ENCODE peak calls at places on chromosomes 1 and 21, in ten cellular contexts. One of them, this sample, is unnamed.

GRCh38 chr1:150484861-150485260 is 2.4 kb upstream of the TARS2 start:
- DNase-seq in WTC11: no peak
- DNase-seq in T-helper 22 cell: no peak
- DNase-seq in NCI-H2029: no peak
- DNase-seq in fibroblast of gingiva: no peak
- DNase-seq in heart left ventricle: no peak
- DNase-seq in RPMI8226: no peak
- DNase-seq in NCI-H748 treated with DMSO at 0.1 percent for 48 hours: no peak
- DNase-seq in PC-9: peak; percentile 22
- DNase-seq in GOT3: no peak
- DNase-seq in this sample: peak; percentile 29

GRCh38 chr1:94819945-94820746 is at the start of gene SLC44A3:
- DNase-seq in WTC11: peak; percentile 69
- DNase-seq in T-helper 22 cell: no peak
- DNase-seq in NCI-H2029: peak; percentile 24
- DNase-seq in fibroblast of gingiva: peak; percentile 25
- DNase-seq in heart left ventricle: peak; percentile 57
- DNase-seq in RPMI8226: no peak
- DNase-seq in NCI-H748 treated with DMSO at 0.1 percent for 48 hours: no peak
- DNase-seq in PC-9: peak; percentile 64
- DNase-seq in GOT3: no peak
- DNase-seq in this sample: no peak

GRCh38 chr1:234608026-234608719 is 1.8 kb downstream of the IRF2BP2 start:
- DNase-seq in WTC11: peak; percentile 56
- DNase-seq in T-helper 22 cell: peak; percentile 86
- DNase-seq in NCI-H2029: peak; percentile 76
- DNase-seq in fibroblast of gingiva: peak; percentile 86
- DNase-seq in heart left ventricle: peak; percentile 87
- DNase-seq in RPMI8226: peak; percentile 95
- DNase-seq in NCI-H748 treated with DMSO at 0.1 percent for 48 hours: peak; percentile 67
- DNase-seq in PC-9: peak; percentile 79
- DNase-seq in GOT3: peak; percentile 68
- DNase-seq in this sample: peak; percentile 78

GRCh38 chr1:216851073-216851472 is 127.8 kb upstream of the ESRRG start:
- DNase-seq in WTC11: no peak
- DNase-seq in T-helper 22 cell: no peak
- DNase-seq in NCI-H2029: no peak
- DNase-seq in fibroblast of gingiva: no peak
- DNase-seq in heart left ventricle: no peak
- DNase-seq in RPMI8226: no peak
- DNase-seq in NCI-H748 treated with DMSO at 0.1 percent for 48 hours: no peak
- DNase-seq in PC-9: no peak
- DNase-seq in GOT3: no peak
- DNase-seq in this sample: no peak

GRCh38 chr1:192795913-192796312 is 12.9 kb upstream of the RGS2 start:
- DNase-seq in WTC11: no peak
- DNase-seq in T-helper 22 cell: no peak
- DNase-seq in NCI-H2029: no peak
- DNase-seq in fibroblast of gingiva: no peak
- DNase-seq in heart left ventricle: no peak
- DNase-seq in RPMI8226: no peak
- DNase-seq in NCI-H748 treated with DMSO at 0.1 percent for 48 hours: no peak
- DNase-seq in PC-9: no peak
- DNase-seq in GOT3: no peak
- DNase-seq in this sample: no peak

GRCh38 chr1:13749543-13750307 is 49.7 kb downstream of the PRDM2 start:
- DNase-seq in WTC11: peak; percentile 61
- DNase-seq in T-helper 22 cell: no peak
- DNase-seq in NCI-H2029: no peak
- DNase-seq in fibroblast of gingiva: peak; percentile 48
- DNase-seq in heart left ventricle: peak; percentile 65
- DNase-seq in RPMI8226: peak; percentile 64
- DNase-seq in NCI-H748 treated with DMSO at 0.1 percent for 48 hours: no peak
- DNase-seq in PC-9: no peak
- DNase-seq in GOT3: peak; percentile 63
- DNase-seq in this sample: peak; percentile 57

GRCh38 chr1:238677567-238677966 is 708.8 kb upstream of the CHRM3 start:
- DNase-seq in WTC11: no peak
- DNase-seq in T-helper 22 cell: no peak
- DNase-seq in NCI-H2029: no peak
- DNase-seq in fibroblast of gingiva: no peak
- DNase-seq in heart left ventricle: no peak
- DNase-seq in RPMI8226: no peak
- DNase-seq in NCI-H748 treated with DMSO at 0.1 percent for 48 hours: no peak
- DNase-seq in PC-9: no peak
- DNase-seq in GOT3: no peak
- DNase-seq in this sample: no peak

GRCh38 chr1:40256401-40257084 is 1.5 kb upstream of the ZMPSTE24 start:
- DNase-seq in WTC11: no peak
- DNase-seq in T-helper 22 cell: no peak
- DNase-seq in NCI-H2029: no peak
- DNase-seq in fibroblast of gingiva: no peak
- DNase-seq in heart left ventricle: no peak
- DNase-seq in RPMI8226: no peak
- DNase-seq in NCI-H748 treated with DMSO at 0.1 percent for 48 hours: no peak
- DNase-seq in PC-9: no peak
- DNase-seq in GOT3: no peak
- DNase-seq in this sample: no peak

GRCh38 chr1:54857741-54858665 is 29.0 kb downstream of the DHCR24 start:
- DNase-seq in WTC11: no peak
- DNase-seq in T-helper 22 cell: no peak
- DNase-seq in NCI-H2029: no peak
- DNase-seq in fibroblast of gingiva: peak; percentile 63
- DNase-seq in heart left ventricle: no peak
- DNase-seq in RPMI8226: no peak
- DNase-seq in NCI-H748 treated with DMSO at 0.1 percent for 48 hours: no peak
- DNase-seq in PC-9: peak; percentile 85
- DNase-seq in GOT3: no peak
- DNase-seq in this sample: no peak

GRCh38 chr1:235818632-235819136 is 48.0 kb downstream of the LYST start:
- DNase-seq in WTC11: no peak
- DNase-seq in T-helper 22 cell: no peak
- DNase-seq in NCI-H2029: no peak
- DNase-seq in fibroblast of gingiva: no peak
- DNase-seq in heart left ventricle: no peak
- DNase-seq in RPMI8226: no peak
- DNase-seq in NCI-H748 treated with DMSO at 0.1 percent for 48 hours: no peak
- DNase-seq in PC-9: no peak
- DNase-seq in GOT3: no peak
- DNase-seq in this sample: no peak

GRCh38 chr1:203213126-203213525 is 16.3 kb downstream of the CHIT1 start:
- DNase-seq in WTC11: no peak
- DNase-seq in T-helper 22 cell: no peak
- DNase-seq in NCI-H2029: no peak
- DNase-seq in fibroblast of gingiva: no peak
- DNase-seq in heart left ventricle: no peak
- DNase-seq in RPMI8226: no peak
- DNase-seq in NCI-H748 treated with DMSO at 0.1 percent for 48 hours: no peak
- DNase-seq in PC-9: no peak
- DNase-seq in GOT3: no peak
- DNase-seq in this sample: no peak

GRCh38 chr1:202697038-202697437 is 13.2 kb downstream of the SYT2 start:
- DNase-seq in WTC11: peak; percentile 32
- DNase-seq in T-helper 22 cell: no peak
- DNase-seq in NCI-H2029: no peak
- DNase-seq in fibroblast of gingiva: no peak
- DNase-seq in heart left ventricle: no peak
- DNase-seq in RPMI8226: no peak
- DNase-seq in NCI-H748 treated with DMSO at 0.1 percent for 48 hours: no peak
- DNase-seq in PC-9: no peak
- DNase-seq in GOT3: no peak
- DNase-seq in this sample: no peak

GRCh38 chr1:16080422-16081150 is 7.1 kb upstream of the FAM131C start:
- DNase-seq in WTC11: no peak
- DNase-seq in T-helper 22 cell: no peak
- DNase-seq in NCI-H2029: no peak
- DNase-seq in fibroblast of gingiva: no peak
- DNase-seq in heart left ventricle: no peak
- DNase-seq in RPMI8226: no peak
- DNase-seq in NCI-H748 treated with DMSO at 0.1 percent for 48 hours: no peak
- DNase-seq in PC-9: no peak
- DNase-seq in GOT3: no peak
- DNase-seq in this sample: no peak

GRCh38 chr1:65066766-65067490 is 81.1 kb upstream of the AK4 start:
- DNase-seq in WTC11: peak; percentile 66
- DNase-seq in T-helper 22 cell: peak; percentile 69
- DNase-seq in NCI-H2029: peak; percentile 93
- DNase-seq in fibroblast of gingiva: peak; percentile 95
- DNase-seq in heart left ventricle: peak; percentile 92
- DNase-seq in RPMI8226: peak; percentile 86
- DNase-seq in NCI-H748 treated with DMSO at 0.1 percent for 48 hours: no peak
- DNase-seq in PC-9: peak; percentile 74
- DNase-seq in GOT3: no peak
- DNase-seq in this sample: peak; percentile 60

GRCh38 chr1:7005762-7006161 is 220.5 kb downstream of the CAMTA1 start:
- DNase-seq in WTC11: no peak
- DNase-seq in T-helper 22 cell: no peak
- DNase-seq in NCI-H2029: no peak
- DNase-seq in fibroblast of gingiva: no peak
- DNase-seq in heart left ventricle: no peak
- DNase-seq in RPMI8226: no peak
- DNase-seq in NCI-H748 treated with DMSO at 0.1 percent for 48 hours: no peak
- DNase-seq in PC-9: no peak
- DNase-seq in GOT3: no peak
- DNase-seq in this sample: no peak

GRCh38 chr1:63320024-63320799 is 2.2 kb upstream of the FOXD3 start:
- DNase-seq in WTC11: peak; percentile 45
- DNase-seq in T-helper 22 cell: no peak
- DNase-seq in NCI-H2029: no peak
- DNase-seq in fibroblast of gingiva: no peak
- DNase-seq in heart left ventricle: no peak
- DNase-seq in RPMI8226: no peak
- DNase-seq in NCI-H748 treated with DMSO at 0.1 percent for 48 hours: no peak
- DNase-seq in PC-9: no peak
- DNase-seq in GOT3: no peak
- DNase-seq in this sample: no peak

GRCh38 chr1:229272164-229273158 is 1.6 kb downstream of the RAB4A start:
- DNase-seq in WTC11: no peak
- DNase-seq in T-helper 22 cell: no peak
- DNase-seq in NCI-H2029: no peak
- DNase-seq in fibroblast of gingiva: no peak
- DNase-seq in heart left ventricle: no peak
- DNase-seq in RPMI8226: no peak
- DNase-seq in NCI-H748 treated with DMSO at 0.1 percent for 48 hours: no peak
- DNase-seq in PC-9: no peak
- DNase-seq in GOT3: no peak
- DNase-seq in this sample: no peak

GRCh38 chr1:21940492-21940891 is 3.4 kb upstream of the HSPG2 start:
- DNase-seq in WTC11: no peak
- DNase-seq in T-helper 22 cell: no peak
- DNase-seq in NCI-H2029: no peak
- DNase-seq in fibroblast of gingiva: no peak
- DNase-seq in heart left ventricle: no peak
- DNase-seq in RPMI8226: no peak
- DNase-seq in NCI-H748 treated with DMSO at 0.1 percent for 48 hours: no peak
- DNase-seq in PC-9: no peak
- DNase-seq in GOT3: no peak
- DNase-seq in this sample: no peak

GRCh38 chr21:41840880-41841279 is 38.3 kb downstream of the PRDM15 start:
- DNase-seq in WTC11: no peak
- DNase-seq in T-helper 22 cell: no peak
- DNase-seq in NCI-H2029: no peak
- DNase-seq in fibroblast of gingiva: no peak
- DNase-seq in heart left ventricle: no peak
- DNase-seq in RPMI8226: no peak
- DNase-seq in NCI-H748 treated with DMSO at 0.1 percent for 48 hours: no peak
- DNase-seq in PC-9: no peak
- DNase-seq in GOT3: no peak
- DNase-seq in this sample: no peak

This sample was measured in OCI-LY7.